ENCODE peak calls at places on chromosomes 3 and 15, in six cellular contexts. L, A, X, N, F and B are unnamed samples.

GRCh38 chr15:47682661-47683060 is 34.6 kb upstream of the SEMA6D start:
- DNase-seq in L (no peak), A (no peak), X (no peak), N (no peak), F (no peak), B (no peak)

GRCh38 chr3:195003893-195004289 is 267.1 kb downstream of the XXYLT1 start:
- DNase-seq in L (no peak), A (no peak), X (no peak), N (peak), F (no peak), B (no peak)

GRCh38 chr3:160343132-160343531 is 55.9 kb downstream of the IFT80 start:
- DNase-seq in L (no peak), A (peak), X (peak), N (no peak), F (no peak), B (no peak)

GRCh38 chr3:176987901-176988300 is 209.4 kb downstream of the TBL1XR1 start:
- DNase-seq in L (no peak), A (no peak), X (no peak), N (no peak), F (no peak), B (no peak)

GRCh38 chr15:100096700-100097099 is 245.1 kb downstream of the ADAMTS17 start:
- DNase-seq in L (no peak), A (no peak), X (no peak), N (no peak), F (no peak), B (no peak)

GRCh38 chr3:186603159-186603558 is 9.7 kb upstream of the AHSG start:
- DNase-seq in L (no peak), A (no peak), X (no peak), N (no peak), F (no peak), B (no peak)

GRCh38 chr3:23797490-23797889 is 8.3 kb upstream of the UBE2E1 start:
- DNase-seq in L (no peak), A (no peak), X (no peak), N (no peak), F (no peak), B (no peak)

GRCh38 chr3:53823026-53823955 is 22.9 kb downstream of the CHDH start:
- DNase-seq in L (no peak), A (no peak), X (no peak), N (peak), F (no peak), B (no peak)

GRCh38 chr3:170383567-170383966 is 26.1 kb downstream of the SKIL start:
- DNase-seq in L (no peak), A (no peak), X (no peak), N (no peak), F (no peak), B (no peak)

GRCh38 chr3:196142674-196142988 is 60.7 kb upstream of the TFRC start:
- DNase-seq in L (no peak), A (peak), X (no peak), N (no peak), F (no peak), B (no peak)

GRCh38 chr3:164236856-164237255 is 841.4 kb downstream of the SI start:
- DNase-seq in L (no peak), A (no peak), X (no peak), N (no peak), F (no peak), B (no peak)

GRCh38 chr3:140942221-140943104 is 827 bp downstream of the SLC25A36 start:
- DNase-seq in L (peak), A (peak), X (peak), N (peak), F (peak), B (peak)

GRCh38 chr3:107238787-107239186 is 138.5 kb upstream of the CCDC54 start:
- DNase-seq in L (no peak), A (no peak), X (no peak), N (no peak), F (no peak), B (no peak)

GRCh38 chr15:69081310-69082004 is 67.0 kb downstream of the NOX5 start:
- DNase-seq in L (peak), A (no peak), X (no peak), N (peak), F (no peak), B (no peak)

GRCh38 chr3:124878561-124879394 is 8.4 kb downstream of the ITGB5 start:
- DNase-seq in L (no peak), A (peak), X (peak), N (peak), F (no peak), B (no peak)

GRCh38 chr3:170220871-170221270 is 1.4 kb upstream of the PRKCI start:
- DNase-seq in L (no peak), A (peak), X (no peak), N (no peak), F (no peak), B (no peak)

GRCh38 chr3:115239717-115240116 is 92.6 kb upstream of the ZBTB20 start:
- DNase-seq in L (no peak), A (peak), X (peak), N (peak), F (no peak), B (no peak)

GRCh38 chr3:186823391-186823790 is 17.1 kb upstream of the RFC4 start:
- DNase-seq in L (no peak), A (no peak), X (no peak), N (no peak), F (no peak), B (no peak)

GRCh38 chr15:90789496-90789895 is 72.3 kb downstream of the BLM start:
- DNase-seq in L (no peak), A (no peak), X (no peak), N (no peak), F (no peak), B (no peak)

GRCh38 chr3:58260733-58261132 is 23.1 kb downstream of the ABHD6 start:
- DNase-seq in L (no peak), A (no peak), X (no peak), N (no peak), F (no peak), B (peak)

GRCh38 chr3:11553436-11554235 is 90.1 kb downstream of the VGLL4 start:
- DNase-seq in L (peak), A (no peak), X (no peak), N (peak), F (no peak), B (no peak)

GRCh38 chr3:14646589-14647413 is 4.8 kb upstream of the CCDC174 start:
- DNase-seq in L (no peak), A (no peak), X (peak), N (no peak), F (no peak), B (no peak)
- TF ChIP-seq CTCF in L (no peak), A (peak), X (no peak), N (no peak), F (no peak), B (no peak)

GRCh38 chr3:132753946-132754345 is 31.7 kb upstream of the NPHP3 start:
- DNase-seq in L (no peak), A (no peak), X (no peak), N (no peak), F (no peak), B (no peak)

GRCh38 chr3:132756108-132756650 is 34.0 kb upstream of the NPHP3 start:
- DNase-seq in L (no peak), A (no peak), X (no peak), N (no peak), F (no peak), B (no peak)

GRCh38 chr3:132758740-132759139 is 36.5 kb upstream of the NPHP3 start:
- DNase-seq in L (no peak), A (no peak), X (no peak), N (no peak), F (no peak), B (no peak)
- TF ChIP-seq CTCF in L (no peak), A (no peak), X (no peak), N (no peak), F (no peak), B (no peak)

DNA sequence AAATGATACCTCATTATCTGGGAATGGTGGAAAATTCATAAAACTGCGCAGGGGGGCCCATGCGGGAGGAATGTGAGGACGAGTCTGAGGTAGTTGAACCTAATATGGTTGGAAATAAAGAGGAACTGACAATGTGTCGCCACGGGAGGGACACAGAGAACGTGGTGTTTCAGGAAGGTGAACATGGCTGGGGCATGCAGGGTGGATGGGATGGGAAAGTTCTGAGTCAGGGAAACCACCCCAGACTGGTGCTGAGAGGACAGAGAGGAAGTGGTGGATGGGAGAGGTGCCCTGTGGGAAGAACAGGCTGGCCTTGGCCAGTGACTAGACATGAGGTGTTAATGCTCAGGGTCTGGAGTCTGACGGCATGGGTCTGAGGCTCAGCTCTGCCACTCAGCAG is 137.1 kb upstream of the WNT5A start:
- DNase-seq in L (no peak), A (peak), X (no peak), N (no peak), F (no peak), B (peak)
- TF ChIP-seq CTCF in L (no peak), A (peak), X (no peak), N (no peak), F (no peak), B (peak)

GRCh38 chr3:52451237-52452083 is 2.4 kb downstream of the TNNC1 start:
- DNase-seq in L (no peak), A (no peak), X (no peak), N (peak), F (peak), B (peak)
- TF ChIP-seq CTCF in L (no peak), A (no peak), X (no peak), N (no peak), F (peak), B (no peak)

GRCh38 chr15:63530235-63530634 is 25.8 kb downstream of the USP3 start:
- DNase-seq in L (no peak), A (no peak), X (no peak), N (no peak), F (no peak), B (no peak)

GRCh38 chr15:63530762-63531299 is 26.4 kb downstream of the USP3 start:
- DNase-seq in L (no peak), A (no peak), X (no peak), N (no peak), F (no peak), B (no peak)

GRCh38 chr15:63535689-63536088 is 31.3 kb downstream of the USP3 start:
- DNase-seq in L (no peak), A (no peak), X (no peak), N (no peak), F (no peak), B (no peak)

GRCh38 chr15:63531586-63531985 is 27.2 kb downstream of the USP3 start:
- DNase-seq in L (no peak), A (no peak), X (no peak), N (no peak), F (no peak), B (no peak)

GRCh38 chr15:63532307-63532744 is 27.9 kb downstream of the USP3 start:
- DNase-seq in L (no peak), A (no peak), X (no peak), N (no peak), F (no peak), B (no peak)
- TF ChIP-seq CTCF in L (no peak), A (no peak), X (no peak), N (no peak), F (no peak), B (no peak)

GRCh38 chr3:128492353-128493220 is at the start of gene GATA2:
- DNase-seq in L (no peak), A (no peak), X (peak), N (no peak), F (peak), B (no peak)
- TF ChIP-seq CTCF in L (no peak), A (peak), X (peak), N (no peak), F (no peak), B (no peak)